ENCODE peak calls at places on chromosomes 11 and 22, in seven cellular contexts. One of them, this sample, is unnamed.

GRCh38 chr22:38554281-38554680 is 15.7 kb downstream of the DMC1 start:
- DNase-seq in ovary: no peak
- DNase-seq in tibial nerve: no peak
- DNase-seq in body of pancreas: no peak
- DNase-seq in endothelial cell of umbilical vein: no peak
- DNase-seq in upper lobe of left lung: no peak
- DNase-seq in Peyer's patch: no peak
- DNase-seq in this sample: no peak

GRCh38 chr22:38136607-38137006 is 26.1 kb upstream of the BAIAP2L2 start:
- DNase-seq in ovary: no peak
- DNase-seq in tibial nerve: no peak
- DNase-seq in body of pancreas: no peak
- DNase-seq in endothelial cell of umbilical vein: no peak
- DNase-seq in upper lobe of left lung: no peak
- DNase-seq in Peyer's patch: no peak
- DNase-seq in this sample: no peak

GRCh38 chr11:46121724-46122477 is 647 bp upstream of the PHF21A start:
- DNase-seq in ovary: peak; percentile 86
- DNase-seq in tibial nerve: peak; percentile 55
- DNase-seq in body of pancreas: peak; percentile 83
- DNase-seq in endothelial cell of umbilical vein: peak; percentile 78
- DNase-seq in upper lobe of left lung: peak; percentile 84
- DNase-seq in Peyer's patch: peak; percentile 91
- DNase-seq in this sample: peak; percentile 93

GRCh38 chr22:43376765-43377485 is 33.8 kb upstream of the SCUBE1 start:
- DNase-seq in ovary: peak; percentile 36
- DNase-seq in tibial nerve: no peak
- DNase-seq in body of pancreas: peak; percentile 51
- DNase-seq in endothelial cell of umbilical vein: no peak
- DNase-seq in upper lobe of left lung: no peak
- DNase-seq in Peyer's patch: peak; percentile 78
- DNase-seq in this sample: no peak

GRCh38 chr11:111419181-111419580 is 40.1 kb upstream of the POU2AF1 start:
- DNase-seq in ovary: no peak
- DNase-seq in tibial nerve: no peak
- DNase-seq in body of pancreas: no peak
- DNase-seq in endothelial cell of umbilical vein: no peak
- DNase-seq in upper lobe of left lung: no peak
- DNase-seq in Peyer's patch: no peak
- DNase-seq in this sample: no peak

GRCh38 chr11:35106595-35106994 is 32.4 kb upstream of the CD44 start:
- DNase-seq in ovary: no peak
- DNase-seq in tibial nerve: no peak
- DNase-seq in body of pancreas: no peak
- DNase-seq in endothelial cell of umbilical vein: no peak
- DNase-seq in upper lobe of left lung: no peak
- DNase-seq in Peyer's patch: peak; percentile 53
- DNase-seq in this sample: no peak

GRCh38 chr11:64045700-64046099 is 10.0 kb downstream of the FLRT1 start:
- DNase-seq in ovary: no peak
- DNase-seq in tibial nerve: no peak
- DNase-seq in body of pancreas: no peak
- DNase-seq in endothelial cell of umbilical vein: no peak
- DNase-seq in upper lobe of left lung: no peak
- DNase-seq in Peyer's patch: no peak
- DNase-seq in this sample: no peak

GRCh38 chr11:45313211-45313865 is 27.2 kb upstream of the SYT13 start:
- DNase-seq in ovary: no peak
- DNase-seq in tibial nerve: no peak
- DNase-seq in body of pancreas: no peak
- DNase-seq in endothelial cell of umbilical vein: no peak
- DNase-seq in upper lobe of left lung: no peak
- DNase-seq in Peyer's patch: no peak
- DNase-seq in this sample: no peak

GRCh38 chr11:11980841-11981308 is 27.6 kb downstream of the DKK3 start:
- DNase-seq in ovary: no peak
- DNase-seq in tibial nerve: no peak
- DNase-seq in body of pancreas: no peak
- DNase-seq in endothelial cell of umbilical vein: no peak
- DNase-seq in upper lobe of left lung: no peak
- DNase-seq in Peyer's patch: no peak
- DNase-seq in this sample: no peak

GRCh38 chr11:12167098-12167999 is 57.0 kb downstream of the MICAL2 start:
- DNase-seq in ovary: no peak
- DNase-seq in tibial nerve: no peak
- DNase-seq in body of pancreas: no peak
- DNase-seq in endothelial cell of umbilical vein: peak; percentile 92
- DNase-seq in upper lobe of left lung: peak; percentile 79
- DNase-seq in Peyer's patch: peak; percentile 80
- DNase-seq in this sample: no peak

GRCh38 chr11:95993438-95994339 is 69.8 kb upstream of the MTMR2 start:
- DNase-seq in ovary: no peak
- DNase-seq in tibial nerve: no peak
- DNase-seq in body of pancreas: no peak
- DNase-seq in endothelial cell of umbilical vein: no peak
- DNase-seq in upper lobe of left lung: no peak
- DNase-seq in Peyer's patch: no peak
- DNase-seq in this sample: no peak

GRCh38 chr22:46077669-46078099 is 72.6 kb upstream of the PPARA start:
- DNase-seq in ovary: peak; percentile 72
- DNase-seq in tibial nerve: peak; percentile 10
- DNase-seq in body of pancreas: peak; percentile 20
- DNase-seq in endothelial cell of umbilical vein: no peak
- DNase-seq in upper lobe of left lung: peak; percentile 25
- DNase-seq in Peyer's patch: peak; percentile 45
- DNase-seq in this sample: no peak

GRCh38 chr11:118341749-118342489 is 586 bp downstream of the CD3D start:
- DNase-seq in ovary: no peak
- DNase-seq in tibial nerve: no peak
- DNase-seq in body of pancreas: no peak
- DNase-seq in endothelial cell of umbilical vein: no peak
- DNase-seq in upper lobe of left lung: no peak
- DNase-seq in Peyer's patch: no peak
- DNase-seq in this sample: no peak

GRCh38 chr11:118343248-118343647 is 743 bp upstream of the CD3D start:
- DNase-seq in ovary: no peak
- DNase-seq in tibial nerve: no peak
- DNase-seq in body of pancreas: no peak
- DNase-seq in endothelial cell of umbilical vein: no peak
- DNase-seq in upper lobe of left lung: no peak
- DNase-seq in Peyer's patch: no peak
- DNase-seq in this sample: no peak

GRCh38 chr11:118340437-118340836 is 2.1 kb downstream of the CD3D start:
- DNase-seq in ovary: no peak
- DNase-seq in tibial nerve: no peak
- DNase-seq in body of pancreas: no peak
- DNase-seq in endothelial cell of umbilical vein: no peak
- DNase-seq in upper lobe of left lung: no peak
- DNase-seq in Peyer's patch: no peak
- DNase-seq in this sample: no peak

GRCh38 chr11:118342503-118343161 is at the start of gene CD3D:
- DNase-seq in ovary: no peak
- DNase-seq in tibial nerve: no peak
- DNase-seq in body of pancreas: no peak
- DNase-seq in endothelial cell of umbilical vein: no peak
- DNase-seq in upper lobe of left lung: no peak
- DNase-seq in Peyer's patch: peak; percentile 55
- DNase-seq in this sample: no peak

DNA sequence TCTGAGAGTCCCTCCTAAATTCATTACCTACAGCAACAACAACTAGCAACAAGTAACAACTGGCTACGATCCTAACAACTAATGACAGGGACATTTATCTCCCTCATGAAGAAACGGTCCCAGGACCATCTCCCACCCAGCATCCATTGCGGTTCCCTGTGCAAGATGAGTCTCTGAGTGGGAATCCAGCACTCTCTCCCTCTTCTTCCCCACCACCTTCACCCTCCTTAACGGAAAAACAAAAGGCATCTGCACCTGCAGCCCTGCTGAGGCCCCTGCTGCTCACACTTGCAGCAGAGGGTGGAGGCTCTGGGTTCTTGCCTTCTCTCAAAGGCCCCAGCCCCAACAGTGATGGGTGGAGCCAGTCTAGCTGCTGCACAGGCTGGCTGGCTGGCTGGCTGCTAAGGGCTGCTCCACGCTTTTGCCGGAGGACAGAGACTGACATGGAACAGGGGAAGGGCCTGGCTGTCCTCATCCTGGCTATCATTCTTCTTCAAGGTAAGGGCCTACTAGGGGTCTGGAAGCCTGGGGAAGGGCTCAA is at the start of gene CD3G:
- DNase-seq in ovary: no peak
- DNase-seq in tibial nerve: no peak
- DNase-seq in body of pancreas: no peak
- DNase-seq in endothelial cell of umbilical vein: no peak
- DNase-seq in upper lobe of left lung: no peak
- DNase-seq in Peyer's patch: peak; percentile 77
- DNase-seq in this sample: no peak
- TF ChIP-seq POLR2A in ovary: no peak
- TF ChIP-seq POLR2A in tibial nerve: no peak
- TF ChIP-seq POLR2A in body of pancreas: no peak
- TF ChIP-seq POLR2A in endothelial cell of umbilical vein: no peak
- TF ChIP-seq POLR2A in upper lobe of left lung: no peak
- TF ChIP-seq POLR2A in Peyer's patch: peak; percentile 37
- TF ChIP-seq POLR2A in this sample: no peak

GRCh38 chr22:41237707-41238569 is 2.8 kb downstream of the CHADL start:
- DNase-seq in ovary: peak; percentile 72
- DNase-seq in tibial nerve: no peak
- DNase-seq in body of pancreas: peak; percentile 86
- DNase-seq in endothelial cell of umbilical vein: peak; percentile 31
- DNase-seq in upper lobe of left lung: peak; percentile 88
- DNase-seq in Peyer's patch: peak; percentile 93
- DNase-seq in this sample: peak; percentile 78
- TF ChIP-seq POLR2A in ovary: no peak
- TF ChIP-seq POLR2A in tibial nerve: no peak
- TF ChIP-seq POLR2A in body of pancreas: peak; percentile 40
- TF ChIP-seq POLR2A in endothelial cell of umbilical vein: peak; percentile 56
- TF ChIP-seq POLR2A in upper lobe of left lung: no peak
- TF ChIP-seq POLR2A in Peyer's patch: no peak
- TF ChIP-seq POLR2A in this sample: no peak

GRCh38 chr11:65493367-65494176 is 5.3 kb upstream of the MALAT1 start:
- DNase-seq in ovary: peak; percentile 52
- DNase-seq in tibial nerve: peak; percentile 71
- DNase-seq in body of pancreas: peak; percentile 90
- DNase-seq in endothelial cell of umbilical vein: peak; percentile 87
- DNase-seq in upper lobe of left lung: peak; percentile 91
- DNase-seq in Peyer's patch: peak; percentile 83
- DNase-seq in this sample: no peak

GRCh38 chr11:65492387-65492636 is 6.5 kb upstream of the MALAT1 start:
- DNase-seq in ovary: no peak
- DNase-seq in tibial nerve: no peak
- DNase-seq in body of pancreas: no peak
- DNase-seq in endothelial cell of umbilical vein: no peak
- DNase-seq in upper lobe of left lung: no peak
- DNase-seq in Peyer's patch: no peak
- DNase-seq in this sample: no peak

GRCh38 chr11:65491163-65491465 is 7.7 kb upstream of the MALAT1 start:
- DNase-seq in ovary: no peak
- DNase-seq in tibial nerve: no peak
- DNase-seq in body of pancreas: no peak
- DNase-seq in endothelial cell of umbilical vein: peak; percentile 49
- DNase-seq in upper lobe of left lung: no peak
- DNase-seq in Peyer's patch: peak; percentile 46
- DNase-seq in this sample: no peak

GRCh38 chr11:65492637-65493366 is 6.0 kb upstream of the MALAT1 start:
- DNase-seq in ovary: peak; percentile 88
- DNase-seq in tibial nerve: peak; percentile 86
- DNase-seq in body of pancreas: peak; percentile 78
- DNase-seq in endothelial cell of umbilical vein: peak; percentile 81
- DNase-seq in upper lobe of left lung: peak; percentile 92
- DNase-seq in Peyer's patch: peak; percentile 90
- DNase-seq in this sample: peak; percentile 73

DNA sequence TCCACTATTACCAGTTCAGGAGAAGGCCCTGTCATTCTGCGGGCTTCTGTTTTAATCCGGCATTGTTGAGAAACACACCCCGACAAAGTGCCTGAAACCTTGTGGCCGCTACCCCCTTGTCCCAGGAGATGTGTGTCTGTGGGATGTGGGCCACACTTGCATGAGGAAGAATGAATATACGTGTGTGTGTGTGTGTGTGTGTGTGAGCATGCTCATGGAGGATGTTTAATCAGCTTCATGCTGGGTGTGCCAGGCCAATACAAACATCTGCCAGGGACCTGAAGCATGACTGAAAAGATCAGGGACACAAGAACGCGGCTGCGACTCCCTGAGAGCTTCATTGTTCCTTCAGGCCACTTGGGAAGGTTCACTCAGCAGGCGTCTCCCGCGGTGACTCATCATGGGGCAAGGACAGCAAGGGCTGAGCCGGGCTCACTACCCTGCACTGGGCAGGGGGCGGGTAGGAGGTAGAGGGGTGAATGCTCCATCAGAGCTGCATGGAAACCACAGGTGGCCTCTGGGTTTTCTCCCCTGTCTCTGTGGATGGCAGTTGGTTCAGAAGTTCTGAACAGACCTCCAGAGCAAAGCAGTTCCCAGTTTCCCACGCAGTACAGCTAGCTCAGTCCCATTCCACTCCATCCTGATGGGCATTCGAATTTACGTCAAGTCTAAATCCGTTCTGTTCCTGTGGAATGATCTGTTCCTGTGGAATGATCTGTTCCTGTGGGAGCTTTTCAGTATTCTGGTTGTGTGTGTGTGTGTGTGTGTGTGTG is 7.0 kb upstream of the MALAT1 start:
- DNase-seq in ovary: peak; percentile 70
- DNase-seq in tibial nerve: peak; percentile 81
- DNase-seq in body of pancreas: peak; percentile 91
- DNase-seq in endothelial cell of umbilical vein: peak; percentile 89
- DNase-seq in upper lobe of left lung: peak; percentile 97
- DNase-seq in Peyer's patch: peak; percentile 93
- DNase-seq in this sample: peak; percentile 58
- TF ChIP-seq POLR2A in ovary: no peak
- TF ChIP-seq POLR2A in tibial nerve: peak; percentile 40
- TF ChIP-seq POLR2A in body of pancreas: no peak
- TF ChIP-seq POLR2A in endothelial cell of umbilical vein: peak; percentile 23
- TF ChIP-seq POLR2A in upper lobe of left lung: no peak
- TF ChIP-seq POLR2A in Peyer's patch: peak; percentile 80
- TF ChIP-seq POLR2A in this sample: no peak

GRCh38 chr11:8964324-8965320 is at the start of gene TMEM9B:
- DNase-seq in ovary: peak; percentile 92
- DNase-seq in tibial nerve: peak; percentile 79
- DNase-seq in body of pancreas: peak; percentile 92
- DNase-seq in endothelial cell of umbilical vein: peak; percentile 83
- DNase-seq in upper lobe of left lung: peak; percentile 94
- DNase-seq in Peyer's patch: peak; percentile 96
- DNase-seq in this sample: peak; percentile 91
- TF ChIP-seq POLR2A in ovary: peak; percentile 86
- TF ChIP-seq POLR2A in tibial nerve: peak; percentile 90
- TF ChIP-seq POLR2A in body of pancreas: peak; percentile 90
- TF ChIP-seq POLR2A in endothelial cell of umbilical vein: peak; percentile 96
- TF ChIP-seq POLR2A in upper lobe of left lung: peak; percentile 78
- TF ChIP-seq POLR2A in Peyer's patch: peak; percentile 94
- TF ChIP-seq POLR2A in this sample: peak; percentile 97

This sample was measured in erythroblast.